ENCODE peak calls at places on chromosomes 6 and 20, in five cellular contexts. U is PC-3, D is foreskin keratinocyte, Y is body of pancreas, E is pancreas. Z is an unnamed sample. For H3K4me1, the result is how much of the 10 kb centered on the place peaks cover.

GRCh38 chr20:59184880-59185447 is 21.3 kb downstream of the ZNF831 start:
- ATAC-seq in Y (no peak), U (no peak), E (no peak), D (no peak), Z (no peak)

GRCh38 chr6:108531332-108531731 is 29.4 kb upstream of the FOXO3 start:
- ATAC-seq in D (peak), Y (no peak), E (no peak), U (no peak), Z (no peak)

GRCh38 chr6:2111162-2111677 is 134.2 kb downstream of the GMDS start:
- ATAC-seq in Y (peak), U (peak), D (peak), E (peak), Z (peak)

GRCh38 chr6:108168026-108168463 is 2.2 kb downstream of the NR2E1 start:
- ATAC-seq in E (no peak), Y (no peak), U (no peak), D (no peak), Z (no peak)

GRCh38 chr20:32291166-32291565 is 13.7 kb downstream of the KIF3B start:
- ATAC-seq in D (no peak), U (no peak), Y (no peak), E (no peak), Z (no peak)

GRCh38 chr6:96907498-96907897 is 9.8 kb upstream of the NDUFAF4 start:
- ATAC-seq in Y (no peak), U (no peak), E (no peak), D (peak), Z (no peak)

GRCh38 chr6:7129360-7129759 is 21.6 kb downstream of the RREB1 start:
- ATAC-seq in D (peak), Y (no peak), E (peak), U (peak), Z (no peak)

GRCh38 chr6:6614096-6614964 is 25.8 kb downstream of the LY86 start:
- ATAC-seq in U (no peak), E (no peak), D (peak), Y (no peak), Z (no peak)

GRCh38 chr20:19120569-19120968 is 91.9 kb upstream of the SLC24A3 start:
- ATAC-seq in Y (no peak), E (no peak), U (no peak), D (no peak), Z (no peak)

GRCh38 chr6:5619249-5619648 is 357.9 kb downstream of the FARS2 start:
- ATAC-seq in E (no peak), U (no peak), D (no peak), Y (no peak), Z (no peak)

GRCh38 chr20:46120136-46120535 is 2.0 kb downstream of the CD40 start:
- ATAC-seq in D (no peak), U (no peak), E (no peak), Y (no peak), Z (no peak)

GRCh38 chr20:19976595-19977372 is 40.4 kb upstream of the NAA20 start:
- ATAC-seq in E (peak), D (peak), Y (peak), U (peak), Z (peak)

GRCh38 chr20:3669710-3670367 is 6.6 kb upstream of the GFRA4 start:
- ATAC-seq in U (no peak), E (no peak), Y (no peak), D (no peak), Z (no peak)

GRCh38 chr6:53857318-53858094 is 62.7 kb downstream of the LRRC1 start:
- ATAC-seq in U (no peak), Y (peak), D (peak), E (peak), Z (peak)

GRCh38 chr6:83113258-83113657 is 45.8 kb downstream of the DOP1A start:
- ATAC-seq in D (no peak), E (no peak), U (no peak), Y (no peak), Z (no peak)

GRCh38 chr6:13251242-13251641 is 77.1 kb downstream of the TBC1D7 start:
- ATAC-seq in U (no peak), Y (no peak), E (no peak), D (no peak), Z (no peak)

GRCh38 chr6:163712569-163712966 is 298.1 kb downstream of the QKI start:
- ATAC-seq in E (peak), U (no peak), Y (no peak), D (no peak), Z (no peak)

GRCh38 chr6:134584809-134585528 is 267.1 kb upstream of the SGK1 start:
- ATAC-seq in D (no peak), U (no peak), Y (no peak), E (no peak), Z (no peak)

GRCh38 chr20:62390306-62391164 is 3.6 kb downstream of the RPS21 start:
- ATAC-seq in U (no peak), E (no peak), D (no peak), Y (no peak), Z (no peak)

GRCh38 chr20:55641497-55641896 is 363.8 kb downstream of the CBLN4 start:
- ATAC-seq in U (no peak), D (no peak), E (no peak), Y (no peak), Z (no peak)

GRCh38 chr6:13423292-13423691 is 64.1 kb downstream of the GFOD1 start:
- ATAC-seq in U (no peak), E (no peak), D (no peak), Y (no peak), Z (no peak)

GRCh38 chr6:160457843-160458242 is 109.7 kb downstream of the SLC22A3 start:
- ATAC-seq in U (no peak), E (no peak), Y (no peak), D (no peak), Z (no peak)

GRCh38 chr6:166563200-166563599 is 23.3 kb downstream of the RAMACL start:
- ATAC-seq in D (no peak), U (no peak), E (no peak), Y (no peak), Z (no peak)

GRCh38 chr6:166563805-166564204 is 22.7 kb downstream of the RAMACL start:
- ATAC-seq in D (no peak), U (no peak), Y (no peak), E (no peak), Z (no peak)

GRCh38 chr6:166565084-166565651 is 21.3 kb downstream of the RAMACL start:
- ATAC-seq in Y (no peak), D (no peak), E (no peak), U (no peak), Z (no peak)

GRCh38 chr6:166561766-166562165 is 24.7 kb downstream of the RAMACL start:
- ATAC-seq in U (no peak), E (no peak), Y (no peak), D (no peak), Z (no peak)

GRCh38 chr6:166562726-166563125 is 23.8 kb downstream of the RAMACL start:
- ATAC-seq in D (no peak), E (no peak), U (no peak), Y (no peak), Z (no peak)
- H3K4me1 ChIP-seq in D (under half), E (under half), U (under half), Y (under half), Z (under half)

DNA sequence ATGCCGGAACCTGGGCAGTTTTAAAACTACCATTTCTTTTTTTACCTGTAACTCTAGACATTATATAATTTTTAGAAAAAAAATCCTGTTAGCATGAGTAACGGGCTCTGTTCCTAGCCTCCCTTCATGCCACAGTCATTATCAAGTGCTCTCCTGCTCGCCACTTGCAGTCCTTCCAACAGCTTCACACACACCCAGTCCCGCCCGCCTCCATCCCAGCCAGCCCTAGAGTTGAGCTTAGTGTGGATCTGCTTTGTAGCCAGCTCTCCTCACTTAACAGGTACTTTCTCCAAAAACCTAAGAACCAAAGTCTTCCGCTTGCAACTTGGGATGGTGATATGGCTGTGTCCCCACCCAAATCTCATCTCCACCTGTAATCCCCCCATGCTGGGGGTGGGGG is 51.5 kb downstream of the EZR start:
- ATAC-seq in E (no peak), U (no peak), Y (no peak), D (no peak), Z (no peak)
- H3K27ac ChIP-seq in E (no peak), U (no peak), Y (no peak), D (no peak), Z (no peak)

GRCh38 chr6:31083742-31084354 is 28.5 kb downstream of the C6orf15 start:
- ATAC-seq in E (peak), D (peak), Y (no peak), U (no peak), Z (no peak)
- TF ChIP-seq CTCF in E (no peak), D (peak), Y (no peak), U (peak), Z (peak)

GRCh38 chr6:37104935-37105781 is 64.8 kb upstream of the PIM1 start:
- ATAC-seq in U (no peak), E (no peak), Y (no peak), D (no peak), Z (no peak)
- H3K4me1 ChIP-seq in U (under half), E (under half), Y (under half), D (under half), Z (under half)

GRCh38 chr6:150056916-150057315 is 12.0 kb downstream of the ULBP3 start:
- ATAC-seq in Y (no peak), U (no peak), E (no peak), D (no peak), Z (no peak)
- H3K27ac ChIP-seq in Y (no peak), U (no peak), E (no peak), D (no peak), Z (no peak)

GRCh38 chr20:17885544-17885943 is 83.0 kb downstream of the SNX5 start:
- ATAC-seq in U (no peak), D (no peak), E (peak), Y (no peak), Z (peak)

GRCh38 chr20:17887331-17888030 is 81.1 kb downstream of the SNX5 start:
- ATAC-seq in E (no peak), D (no peak), Y (no peak), U (no peak), Z (no peak)

GRCh38 chr20:17888044-17888443 is 80.5 kb downstream of the SNX5 start:
- ATAC-seq in D (peak), U (peak), Y (no peak), E (no peak), Z (no peak)

GRCh38 chr20:17890330-17890729 is 78.3 kb downstream of the SNX5 start:
- ATAC-seq in U (no peak), D (no peak), Y (no peak), E (no peak), Z (no peak)

GRCh38 chr20:17889226-17889625 is 79.4 kb downstream of the SNX5 start:
- ATAC-seq in E (peak), D (no peak), U (no peak), Y (peak), Z (no peak)
- TF ChIP-seq CTCF in E (no peak), D (peak), U (peak), Y (no peak), Z (no peak)

DNA sequence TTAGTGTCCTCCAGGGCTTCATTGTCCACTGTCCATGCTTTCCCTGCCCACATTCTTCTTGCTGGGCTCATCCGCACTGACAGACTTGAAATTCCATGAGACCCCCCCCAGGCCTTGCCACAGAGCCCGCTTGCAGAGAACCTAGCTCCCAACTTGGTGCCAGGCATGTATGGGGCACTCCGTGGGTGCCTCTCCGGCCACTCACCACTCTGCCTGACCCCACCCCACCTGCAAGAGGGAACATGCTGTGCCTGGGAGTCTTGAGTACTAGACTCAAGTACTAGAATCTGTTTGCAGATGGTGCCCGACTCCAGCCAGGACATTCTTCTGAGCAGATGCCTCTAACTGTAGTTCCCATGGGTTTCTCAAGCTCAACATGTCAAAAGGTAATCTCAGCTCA is 47.9 kb downstream of the TRERF1 start:
- ATAC-seq in D (peak), E (no peak), U (no peak), Y (no peak), Z (no peak)
- H3K4me1 ChIP-seq in D (half or more), E (under half), U (half or more), Y (under half), Z (under half)

Z was measured in gastroesophageal sphincter.